ENCODE peak calls at places on chromosomes 12 and 14, in five cellular contexts. U is GM23338, A is HCT116, Q is mesothelial cell of epicardium, H is tibial artery. O is an unnamed sample.

GRCh38 chr12:77995436-77996167 is 164.9 kb downstream of the NAV3 start:
- DNase-seq in U (no peak), A (peak; percentile 60), Q (no peak), H (no peak), O (no peak)

GRCh38 chr12:23895792-23896218 is 53.7 kb downstream of the SOX5 start:
- DNase-seq in U (peak; percentile 74), A (no peak), Q (no peak), H (no peak), O (no peak)

GRCh38 chr12:98456583-98457573 is 58.5 kb upstream of the TMPO start:
- DNase-seq in U (peak; percentile 77), A (no peak), Q (peak; percentile 54), H (peak; percentile 74), O (no peak)

GRCh38 chr12:15088115-15088514 is 115.3 kb downstream of the PDE6H start:
- DNase-seq in U (no peak), A (no peak), Q (no peak), H (no peak), O (no peak)

GRCh38 chr12:109252799-109253198 is 56.3 kb downstream of the FOXN4 start:
- DNase-seq in U (no peak), A (no peak), Q (no peak), H (no peak), O (no peak)

GRCh38 chr12:90954921-90955320 is at the start of gene CCER1:
- DNase-seq in U (no peak), A (no peak), Q (no peak), H (no peak), O (no peak)

GRCh38 chr14:89992273-89992672 is 36.5 kb downstream of the TDP1 start:
- DNase-seq in U (no peak), A (no peak), Q (no peak), H (no peak), O (no peak)

GRCh38 chr12:24997970-24998582 is 49.2 kb upstream of the BCAT1 start:
- DNase-seq in U (no peak), A (no peak), Q (no peak), H (no peak), O (no peak)

GRCh38 chr12:88325076-88325827 is 183.1 kb downstream of the TMTC3 start:
- DNase-seq in U (no peak), A (no peak), Q (no peak), H (no peak), O (no peak)

DNA sequence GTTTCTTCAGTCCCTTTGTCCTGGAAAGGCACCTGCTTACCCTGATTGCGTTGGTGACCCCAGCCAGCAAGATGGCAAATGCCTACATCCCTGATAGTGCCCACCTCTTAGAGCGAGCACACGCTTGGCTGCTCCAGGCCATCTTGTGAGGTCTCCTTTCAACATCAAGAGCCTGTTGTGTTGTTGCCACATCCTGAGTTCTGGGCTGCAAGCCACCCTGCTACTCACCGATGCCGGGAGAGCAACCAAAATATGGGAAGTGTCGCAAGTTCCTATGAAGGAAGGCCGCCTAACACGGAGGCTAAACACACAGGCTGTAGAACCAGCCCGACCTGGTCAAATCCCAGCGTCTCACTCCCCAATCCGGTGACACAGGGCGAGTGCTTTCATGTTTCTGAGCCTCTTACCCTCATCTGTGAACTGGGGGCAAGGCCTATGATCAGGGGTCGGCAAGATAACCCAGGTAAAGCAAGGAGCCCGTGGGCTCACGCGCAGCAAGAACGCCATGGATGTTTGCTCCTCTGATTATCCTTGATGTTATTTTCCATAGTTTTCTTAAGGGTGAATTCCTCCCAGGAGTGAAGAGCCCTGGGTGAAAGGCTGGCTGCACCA is 98.4 kb downstream of the LGMN start:
- DNase-seq in U (no peak), A (no peak), Q (no peak), H (peak; percentile 85), O (no peak)
- TF ChIP-seq CTCF in U (no peak), A (no peak), Q (no peak), H (no peak), O (no peak)

GRCh38 chr14:85702191-85702590 is 172.2 kb downstream of the FLRT2 start:
- DNase-seq in U (no peak), A (no peak), Q (no peak), H (no peak), O (no peak)
- TF ChIP-seq CTCF in U (no peak), A (no peak), Q (no peak), H (no peak), O (no peak)

DNA sequence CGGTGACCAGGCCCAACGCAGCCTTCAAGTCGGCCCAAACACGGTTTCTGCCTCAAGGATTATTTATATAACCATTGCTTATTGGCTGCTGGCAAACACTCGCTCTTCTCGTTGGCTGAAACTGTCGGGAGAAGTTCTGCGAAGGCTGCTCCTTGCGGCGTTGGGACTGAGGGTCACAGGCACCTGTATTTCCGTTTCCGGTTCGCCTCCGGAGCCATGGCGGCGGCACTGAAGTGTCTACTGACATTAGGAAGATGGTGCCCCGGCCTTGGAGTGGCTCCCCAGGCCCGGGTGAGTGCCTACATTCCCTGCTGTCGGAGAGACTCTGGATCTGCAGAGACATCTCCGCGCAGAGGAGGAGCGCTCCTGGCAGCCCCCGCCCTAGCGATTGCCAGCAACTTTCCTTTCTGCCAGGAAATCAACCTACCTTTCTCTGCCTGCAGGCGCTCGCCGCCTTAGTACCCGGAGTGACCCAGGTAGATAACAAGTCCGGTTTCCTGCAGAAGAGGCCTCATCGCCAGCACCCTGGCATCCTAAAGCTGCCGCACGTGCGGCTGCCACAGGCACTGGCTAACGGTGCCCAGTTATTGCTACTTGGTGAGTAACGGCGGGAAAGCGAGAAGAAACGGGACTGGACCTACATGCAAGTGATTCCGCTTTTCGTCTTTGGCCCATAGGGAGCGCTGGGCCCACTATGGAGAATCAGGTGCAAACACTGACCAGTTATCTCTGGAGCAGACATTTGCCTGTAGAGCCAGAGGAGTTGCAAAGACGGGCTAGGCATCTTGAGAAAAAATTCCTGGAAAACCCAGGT is at the start of gene METTL17:
- DNase-seq in U (peak; percentile 98), A (peak; percentile 93), Q (peak; percentile 84), H (peak; percentile 96), O (peak; percentile 67)
- TF ChIP-seq CTCF in U (peak; percentile 51), A (peak; percentile 24), Q (no peak), H (peak; percentile 6), O (no peak)

DNA sequence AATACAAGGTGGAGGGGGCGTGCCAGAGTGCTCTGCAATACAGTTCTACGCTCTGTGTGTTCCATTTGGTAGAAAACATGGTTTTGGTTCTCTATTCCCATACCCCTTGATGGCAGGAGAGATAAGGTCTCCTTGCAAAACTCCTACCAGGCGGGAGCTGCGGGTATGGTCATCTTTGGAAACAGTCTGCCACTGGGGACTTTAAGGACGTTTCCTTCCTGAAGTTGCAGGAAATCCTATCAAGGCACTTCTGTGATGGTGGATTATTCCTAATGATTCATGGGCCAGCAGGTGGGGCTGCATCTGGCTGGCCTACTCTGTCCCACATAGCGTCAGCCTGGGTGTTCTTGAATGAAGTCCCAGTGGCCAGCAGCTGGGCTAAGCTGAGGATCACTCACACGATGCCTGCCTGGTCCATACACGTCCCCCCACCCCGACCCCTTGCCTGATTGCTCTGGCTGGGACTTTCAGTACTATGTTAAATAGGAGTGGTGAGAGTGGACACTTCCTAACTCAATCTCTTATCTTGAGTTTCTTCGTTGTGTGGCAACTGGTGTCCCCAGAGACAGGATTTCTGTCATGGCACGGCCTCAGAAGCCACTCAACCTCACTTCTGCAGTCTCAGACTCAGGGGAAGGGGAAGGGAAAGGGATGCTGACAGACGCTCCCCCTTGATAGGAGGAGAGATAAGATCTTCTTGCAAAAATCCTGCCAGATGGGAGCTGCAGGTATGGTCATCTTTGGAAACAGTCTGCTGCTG is 61.1 kb upstream of the FKBP4 start:
- DNase-seq in U (peak; percentile 40), A (no peak), Q (no peak), H (no peak), O (no peak)
- TF ChIP-seq CTCF in U (peak; percentile 53), A (no peak), Q (no peak), H (no peak), O (no peak)

GRCh38 chr12:97288526-97288925 is 174.1 kb upstream of the RMST start:
- DNase-seq in U (peak; percentile 30), A (no peak), Q (no peak), H (no peak), O (no peak)

DNA sequence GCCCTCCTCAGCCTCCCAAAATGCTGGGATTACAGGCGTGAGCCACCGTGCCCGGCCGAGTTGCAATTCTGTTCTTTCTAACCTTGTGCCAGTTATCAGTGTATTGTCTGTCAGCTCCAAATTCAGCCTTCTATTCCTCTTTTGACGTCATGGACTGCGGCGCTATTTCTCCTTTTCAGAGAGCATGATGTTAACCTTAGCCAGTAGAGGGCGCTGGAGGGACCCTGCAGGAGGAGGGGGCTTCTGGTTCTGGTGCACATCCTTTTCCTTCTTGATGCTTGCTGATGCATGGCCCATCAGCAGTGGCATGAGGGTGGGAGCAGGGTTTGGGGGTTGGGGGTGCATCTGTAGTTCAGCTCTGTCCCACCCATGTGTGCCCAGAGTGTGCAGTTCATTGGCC is 179.3 kb upstream of the RMST start:
- DNase-seq in U (peak; percentile 77), A (no peak), Q (no peak), H (no peak), O (no peak)
- TF ChIP-seq CTCF in U (peak; percentile 83), A (peak; percentile 13), Q (no peak), H (no peak), O (no peak)

GRCh38 chr12:26273811-26274210 is 78.4 kb downstream of the SSPN start:
- DNase-seq in U (no peak), A (no peak), Q (no peak), H (peak; percentile 86), O (no peak)
- TF ChIP-seq CTCF in U (no peak), A (no peak), Q (no peak), H (no peak), O (no peak)

DNA sequence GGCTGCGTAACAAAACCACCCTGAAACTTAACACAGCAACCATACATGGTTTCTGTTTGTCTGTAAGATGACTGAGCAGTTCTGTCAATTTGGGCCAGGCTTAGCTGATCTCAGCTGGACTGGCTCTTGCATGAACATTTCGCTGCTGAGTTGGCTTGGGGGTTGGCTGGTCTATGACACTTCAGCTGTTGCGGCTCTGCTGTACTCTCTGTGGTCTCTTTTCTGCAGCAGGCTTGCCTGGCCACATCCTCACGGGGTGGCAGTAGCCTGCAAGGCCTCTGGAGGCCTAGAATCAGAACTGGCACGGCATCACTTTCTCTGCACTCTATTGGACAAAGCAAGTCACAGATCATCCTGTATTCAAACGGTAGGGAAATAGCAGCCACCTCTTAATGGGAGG is 216.2 kb downstream of the BCL11B start:
- DNase-seq in U (no peak), A (no peak), Q (no peak), H (no peak), O (no peak)
- TF ChIP-seq CTCF in U (no peak), A (no peak), Q (no peak), H (no peak), O (no peak)

GRCh38 chr12:43912851-43913250 is 77.0 kb downstream of the TMEM117 start:
- DNase-seq in U (no peak), A (no peak), Q (no peak), H (no peak), O (no peak)

GRCh38 chr12:43917896-43918295 is 82.0 kb downstream of the TMEM117 start:
- DNase-seq in U (no peak), A (no peak), Q (no peak), H (no peak), O (no peak)

GRCh38 chr12:43914391-43914790 is 78.5 kb downstream of the TMEM117 start:
- DNase-seq in U (peak; percentile 19), A (no peak), Q (no peak), H (no peak), O (no peak)

DNA sequence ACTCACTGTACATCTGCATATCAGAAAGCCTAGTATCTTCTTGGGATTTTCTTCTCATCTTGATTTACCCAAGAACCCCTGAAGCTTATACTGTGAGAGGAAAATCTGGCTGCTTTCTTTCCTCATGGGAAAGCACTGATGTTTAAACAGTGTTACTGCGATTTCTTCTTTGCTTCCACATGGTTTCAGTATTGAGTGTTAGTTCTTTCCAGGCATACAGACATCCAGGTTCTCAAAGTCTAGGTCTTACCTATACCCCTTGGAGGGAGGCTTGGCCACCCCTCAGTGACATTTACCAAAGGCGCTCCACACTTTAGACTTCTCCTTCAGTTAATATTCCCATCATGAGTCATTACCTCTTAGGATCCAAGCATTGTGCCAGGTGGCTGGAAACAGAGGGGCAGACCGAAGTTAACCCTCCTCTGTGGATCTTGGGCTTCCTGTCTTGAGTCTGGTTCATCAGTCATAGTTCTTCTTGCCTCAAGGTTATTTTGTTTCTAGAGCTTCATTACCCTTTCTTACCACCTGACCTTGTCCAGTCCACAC is 79.1 kb downstream of the TMEM117 start:
- DNase-seq in U (peak; percentile 63), A (no peak), Q (no peak), H (no peak), O (no peak)
- TF ChIP-seq CTCF in U (peak; percentile 71), A (no peak), Q (no peak), H (no peak), O (no peak)

O was measured in omental fat pad.